ENCODE peak calls at places on chromosomes 1 and 21, in four cellular contexts. Y is Caki2, U is ELF-1, T is AG10803. I is an unnamed sample.
A peak's percentile ranks its signal among the peaks of the same experiment; 100 is the strongest.

GRCh38 chr1:62732327-62732726 is 44.1 kb upstream of the DOCK7 start:
- DNase-seq in Y (no peak), U (no peak), T (no peak), I (peak; percentile 18)

GRCh38 chr1:38060557-38060956 is 14.0 kb upstream of the POU3F1 start:
- DNase-seq in Y (no peak), U (no peak), T (no peak), I (no peak)

GRCh38 chr1:184513421-184513820 is 126.6 kb downstream of the C1orf21 start:
- DNase-seq in Y (peak; percentile 3), U (no peak), T (no peak), I (no peak)

GRCh38 chr1:4825841-4826450 is 171.5 kb downstream of the AJAP1 start:
- DNase-seq in Y (peak; percentile 21), U (peak; percentile 31), T (peak; percentile 40), I (no peak)

GRCh38 chr1:158115126-158115525 is 65.6 kb upstream of the CD1D start:
- DNase-seq in Y (no peak), U (no peak), T (no peak), I (no peak)

GRCh38 chr1:39110325-39110851 is 84.2 kb downstream of the NDUFS5 start:
- DNase-seq in Y (no peak), U (peak; percentile 10), T (peak; percentile 97), I (peak; percentile 82)

GRCh38 chr1:54774820-54775498 is 10.6 kb upstream of the PARS2 start:
- DNase-seq in Y (peak; percentile 32), U (peak; percentile 78), T (no peak), I (peak; percentile 30)

GRCh38 chr1:10644307-10645128 is 151.9 kb downstream of the CASZ1 start:
- DNase-seq in Y (no peak), U (no peak), T (no peak), I (peak; percentile 28)

GRCh38 chr1:185636848-185637247 is 97.3 kb upstream of the HMCN1 start:
- DNase-seq in Y (no peak), U (no peak), T (no peak), I (no peak)

GRCh38 chr1:164613176-164613575 is 54.2 kb downstream of the PBX1 start:
- DNase-seq in Y (peak; percentile 86), U (no peak), T (no peak), I (no peak)

GRCh38 chr1:208252126-208252853 is 8.1 kb upstream of the PLXNA2 start:
- DNase-seq in Y (peak; percentile 27), U (peak; percentile 66), T (peak; percentile 48), I (peak; percentile 61)

GRCh38 chr1:200526709-200527612 is 93.6 kb downstream of the KIF14 start:
- DNase-seq in Y (peak; percentile 18), U (no peak), T (peak; percentile 46), I (no peak)

GRCh38 chr1:89826594-89826993 is 5.8 kb downstream of the LRRC8D start:
- DNase-seq in Y (no peak), U (no peak), T (no peak), I (no peak)

GRCh38 chr1:231605389-231606100 is 21.0 kb upstream of the DISC1 start:
- DNase-seq in Y (no peak), U (no peak), T (no peak), I (no peak)

GRCh38 chr1:236795757-236796719 is 946 bp downstream of the MTR start:
- DNase-seq in Y (peak; percentile 66), U (no peak), T (peak; percentile 43), I (peak; percentile 10)

GRCh38 chr1:145706282-145706681 is 886 bp downstream of the PDZK1 start:
- DNase-seq in Y (peak; percentile 91), U (no peak), T (peak; percentile 39), I (peak; percentile 43)

GRCh38 chr21:44756416-44757185 is 45.0 kb downstream of the UBE2G2 start:
- DNase-seq in Y (no peak), U (no peak), T (no peak), I (no peak)

GRCh38 chr1:155645648-155646047 is 35.6 kb downstream of the MSTO1 start:
- DNase-seq in Y (no peak), U (no peak), T (peak; percentile 12), I (peak; percentile 6)

GRCh38 chr1:21655748-21656147 is 13.4 kb downstream of the RAP1GAP start:
- DNase-seq in Y (peak; percentile 87), U (peak; percentile 75), T (no peak), I (peak; percentile 11)

GRCh38 chr1:204837440-204838084 is 33.1 kb upstream of the NFASC start:
- DNase-seq in Y (peak; percentile 52), U (peak; percentile 85), T (peak; percentile 52), I (peak; percentile 80)

GRCh38 chr1:26862781-26863676 is at the start of gene SFN:
- DNase-seq in Y (peak; percentile 99), U (peak; percentile 91), T (no peak), I (no peak)

GRCh38 chr1:157966034-157966671 is 27.3 kb upstream of the KIRREL1 start:
- DNase-seq in Y (peak; percentile 97), U (peak; percentile 23), T (peak; percentile 81), I (peak; percentile 39)

GRCh38 chr1:150256549-150257341 is 829 bp upstream of the CA14 start:
- DNase-seq in Y (no peak), U (peak; percentile 77), T (peak; percentile 53), I (peak; percentile 36)

GRCh38 chr1:46099215-46099614 is 33.2 kb downstream of the PIK3R3 start:
- DNase-seq in Y (no peak), U (no peak), T (no peak), I (no peak)

GRCh38 chr1:165862448-165862847 is 35.0 kb downstream of the UCK2 start:
- DNase-seq in Y (no peak), U (no peak), T (no peak), I (no peak)

GRCh38 chr1:16677552-16678423 is 11.0 kb upstream of the RNU1-3 start:
- DNase-seq in Y (peak; percentile 27), U (peak; percentile 80), T (peak; percentile 81), I (peak; percentile 35)

GRCh38 chr1:20409971-20410370 is 76.0 kb downstream of the CAMK2N1 start:
- DNase-seq in Y (no peak), U (no peak), T (no peak), I (no peak)

GRCh38 chr1:41891403-41891896 is 27.3 kb downstream of the HIVEP3 start:
- DNase-seq in Y (no peak), U (no peak), T (no peak), I (no peak)

GRCh38 chr1:76279387-76279748 is 204.8 kb downstream of the ST6GALNAC3 start:
- DNase-seq in Y (no peak), U (peak; percentile 16), T (no peak), I (no peak)

GRCh38 chr1:150973826-150974579 is 632 bp downstream of the CERS2 start:
- DNase-seq in Y (peak; percentile 40), U (peak; percentile 45), T (peak; percentile 15), I (peak; percentile 29)

GRCh38 chr1:200938955-200939354 is 44.3 kb downstream of the INAVA start:
- DNase-seq in Y (no peak), U (no peak), T (no peak), I (no peak)

GRCh38 chr1:167995038-167995437 is 58.2 kb upstream of the MPC2 start:
- DNase-seq in Y (no peak), U (no peak), T (no peak), I (no peak)

GRCh38 chr1:1397839-1398523 is 1.2 kb downstream of the CCNL2 start:
- DNase-seq in Y (no peak), U (peak; percentile 37), T (peak; percentile 23), I (no peak)

GRCh38 chr21:44423941-44424607 is 31.2 kb upstream of the LRRC3 start:
- DNase-seq in Y (no peak), U (no peak), T (no peak), I (no peak)

GRCh38 chr21:41633627-41634026 is 125.7 kb upstream of the TMPRSS2 start:
- DNase-seq in Y (no peak), U (no peak), T (no peak), I (no peak)